ENCODE peak calls at places on chromosomes 7 and 10, in eight cellular contexts. Z is AG09319, J is psoas muscle, T is uterus, F is sigmoid colon, H is astrocyte, B is BJ, E is fibroblast of lung. G is an unnamed sample.
A peak's percentile ranks its signal among the peaks of the same experiment; 100 is the strongest.

GRCh38 chr10:86941426-86941825 is 16.0 kb downstream of the MMRN2 start:
- DNase-seq in E (no peak), H (no peak), F (no peak), J (no peak), Z (no peak), B (no peak), T (no peak), G (no peak)

GRCh38 chr7:94289071-94289470 is 105.6 kb upstream of the COL1A2 start:
- DNase-seq in H (peak; percentile 79), B (no peak), F (peak; percentile 88), T (peak; percentile 72), E (peak; percentile 92), J (peak; percentile 53), Z (peak; percentile 74), G (peak; percentile 50)

GRCh38 chr7:24722386-24723177 is 34.7 kb downstream of the GSDME start:
- DNase-seq in E (peak; percentile 36), J (no peak), T (no peak), F (no peak), Z (no peak), B (no peak), H (no peak), G (no peak)

GRCh38 chr7:75905785-75906604 is 9.0 kb upstream of the POR start:
- DNase-seq in E (peak; percentile 83), T (peak; percentile 70), H (peak; percentile 42), F (peak; percentile 92), Z (peak; percentile 54), B (no peak), J (peak; percentile 91), G (peak; percentile 74)

GRCh38 chr7:44068054-44068453 is 2.7 kb upstream of the PGAM2 start:
- DNase-seq in F (peak; percentile 57), T (no peak), Z (no peak), H (no peak), B (no peak), J (peak; percentile 71), E (peak; percentile 26), G (no peak)

GRCh38 chr7:774161-775109 is 47.4 kb upstream of the PRKAR1B start:
- DNase-seq in Z (no peak), J (peak; percentile 80), T (peak; percentile 66), E (peak; percentile 26), B (no peak), F (no peak), H (no peak), G (peak; percentile 41)

GRCh38 chr7:101140339-101140699 is 13.4 kb downstream of the SERPINE1 start:
- DNase-seq in J (no peak), Z (no peak), E (no peak), B (no peak), T (no peak), H (no peak), F (no peak), G (no peak)

GRCh38 chr7:131482800-131483199 is 73.6 kb downstream of the PODXL start:
- DNase-seq in J (no peak), B (no peak), F (no peak), Z (no peak), E (no peak), H (no peak), T (no peak), G (no peak)

GRCh38 chr7:22438994-22439393 is 61.0 kb downstream of the STEAP1B start:
- DNase-seq in J (no peak), Z (no peak), E (no peak), T (no peak), H (no peak), B (no peak), F (no peak), G (no peak)

GRCh38 chr7:36188923-36189322 is 35.9 kb downstream of the EEPD1 start:
- DNase-seq in H (no peak), F (no peak), E (no peak), Z (no peak), T (no peak), J (no peak), B (no peak), G (no peak)

GRCh38 chr10:48763403-48763802 is 78.7 kb downstream of the WDFY4 start:
- DNase-seq in J (no peak), Z (no peak), F (no peak), H (no peak), B (no peak), T (no peak), E (no peak), G (no peak)

GRCh38 chr7:7221602-7222038 is 39.3 kb downstream of the C1GALT1 start:
- DNase-seq in T (no peak), B (peak; percentile 34), J (no peak), Z (peak; percentile 59), E (peak; percentile 72), H (peak; percentile 71), F (no peak), G (no peak)

GRCh38 chr10:108582888-108583287 is 1340.4 kb downstream of the XPNPEP1 start:
- DNase-seq in J (no peak), T (no peak), B (no peak), F (no peak), H (no peak), Z (no peak), E (no peak), G (no peak)

GRCh38 chr7:18499407-18500197 is 4.1 kb downstream of the HDAC9 start:
- DNase-seq in H (no peak), E (no peak), B (no peak), F (no peak), Z (no peak), J (peak; percentile 58), T (no peak), G (no peak)

GRCh38 chr7:50856821-50857220 is 74.1 kb upstream of the GRB10 start:
- DNase-seq in J (no peak), F (no peak), E (no peak), H (peak; percentile 23), Z (no peak), T (no peak), B (no peak), G (no peak)

GRCh38 chr7:69198250-69198649 is 400.0 kb upstream of the AUTS2 start:
- DNase-seq in T (no peak), Z (no peak), B (no peak), H (no peak), F (no peak), J (no peak), E (no peak), G (no peak)

GRCh38 chr7:92698237-92698841 is 108.1 kb upstream of the FAM133B start:
- DNase-seq in B (peak; percentile 81), F (no peak), E (peak; percentile 87), T (peak; percentile 16), Z (peak; percentile 61), J (no peak), H (peak; percentile 98), G (peak; percentile 23)

DNA sequence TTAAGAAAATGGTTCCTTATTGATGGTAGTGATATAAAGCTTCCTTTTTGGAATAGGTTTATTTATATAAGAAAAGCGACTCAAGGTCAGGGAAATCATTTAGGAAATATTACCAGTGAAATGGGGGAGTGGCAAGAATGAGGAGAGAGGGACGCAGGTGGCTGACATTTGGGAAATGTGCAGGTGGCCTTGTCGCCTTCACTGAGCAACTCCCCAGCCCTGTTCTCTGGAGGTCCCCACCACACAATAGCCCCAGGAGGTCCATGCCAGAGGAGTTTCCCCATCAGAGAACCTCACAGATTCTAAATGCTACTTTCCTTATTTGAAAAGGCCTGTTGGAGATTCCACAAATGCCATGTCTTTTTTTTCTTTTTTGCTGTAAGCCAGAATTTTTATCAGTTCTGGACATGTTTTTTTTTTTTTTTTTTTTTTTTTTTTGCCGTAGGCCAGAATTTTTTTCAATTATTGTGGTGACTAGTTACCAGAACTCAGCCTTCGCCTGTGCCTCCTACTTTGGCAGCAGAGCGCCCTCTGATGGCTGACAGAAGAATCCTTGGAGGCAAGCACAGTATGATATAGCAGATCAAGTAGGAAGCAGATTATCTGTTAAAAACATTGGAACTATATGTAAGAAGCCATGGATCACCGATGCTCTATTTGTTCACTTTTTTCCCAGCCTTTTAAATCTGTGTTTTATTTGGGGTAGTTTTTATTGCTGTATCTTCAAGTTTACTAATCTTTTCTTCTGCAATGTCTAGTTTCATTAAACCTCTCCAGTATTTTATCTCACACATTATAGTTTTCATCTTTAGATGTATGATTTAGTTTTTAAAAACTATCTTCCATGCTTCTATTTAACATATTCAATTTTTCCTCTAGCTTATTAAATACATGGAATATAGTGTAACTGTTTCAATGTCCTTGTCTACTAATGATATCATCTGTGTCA is 18.6 kb downstream of the OPALIN start:
- DNase-seq in Z (no peak), H (peak; percentile 25), E (peak; percentile 65), T (peak; percentile 25), J (peak; percentile 54), F (no peak), B (peak; percentile 11), G (no peak)
- TF ChIP-seq CTCF in Z (peak; percentile 70), H (peak; percentile 73), E (peak; percentile 70), T (peak; percentile 24), J (peak; percentile 43), F (no peak), B (peak; percentile 79), G (peak; percentile 25)

GRCh38 chr10:75111906-75112703 is 649 bp downstream of the SAMD8 start:
- DNase-seq in B (no peak), F (peak; percentile 86), E (peak; percentile 54), H (peak; percentile 47), T (peak; percentile 62), J (peak; percentile 75), Z (no peak), G (no peak)
- TF ChIP-seq CTCF in B (no peak), F (no peak), E (no peak), H (no peak), T (no peak), J (no peak), Z (no peak), G (no peak)

GRCh38 chr7:135211179-135211945 is at the start of gene WDR91:
- DNase-seq in E (peak; percentile 91), H (peak; percentile 65), T (peak; percentile 98), F (peak; percentile 98), B (peak; percentile 56), Z (peak; percentile 82), J (peak; percentile 98), G (peak; percentile 93)
- TF ChIP-seq CTCF in E (no peak), H (no peak), T (peak; percentile 18), F (no peak), B (peak; percentile 12), Z (peak; percentile 0), J (no peak), G (peak; percentile 18)

GRCh38 chr7:96218844-96219243 is 103.1 kb downstream of the SLC25A13 start:
- DNase-seq in E (no peak), T (no peak), J (no peak), H (no peak), Z (no peak), F (no peak), B (no peak), G (no peak)
- TF ChIP-seq CTCF in E (no peak), T (no peak), J (no peak), H (no peak), Z (no peak), F (no peak), B (no peak), G (no peak)